ENCODE peak calls at places on chromosome 1, in four cellular contexts. C, B, W and V are unnamed samples.

GRCh38 chr1:171788696-171789095 is 7.2 kb downstream of the METTL13 start:
- DNase-seq in C (no peak), B (no peak), W (no peak), V (no peak)

GRCh38 chr1:208541225-208541855 is 297.2 kb upstream of the PLXNA2 start:
- DNase-seq in B (peak; percentile 56), W (no peak), C (no peak), V (no peak)

GRCh38 chr1:104733866-104734265 is 984.2 kb downstream of the AMY1C start:
- DNase-seq in C (no peak), W (no peak), B (no peak), V (no peak)

GRCh38 chr1:27322569-27323116 is 680 bp downstream of the TMEM222 start:
- DNase-seq in B (no peak), C (no peak), W (no peak), V (no peak)

GRCh38 chr1:2283991-2284895 is 56.1 kb downstream of the SKI start:
- DNase-seq in W (no peak), C (no peak), B (no peak), V (no peak)

GRCh38 chr1:247360991-247361721 is 29.5 kb upstream of the ZNF496 start:
- DNase-seq in W (no peak), C (no peak), B (no peak), V (no peak)

GRCh38 chr1:87463917-87464565 is 135.4 kb downstream of the LMO4 start:
- DNase-seq in B (no peak), C (no peak), W (no peak), V (no peak)

GRCh38 chr1:31727195-31727594 is 23.4 kb upstream of the COL16A1 start:
- DNase-seq in C (no peak), B (no peak), W (no peak), V (no peak)

GRCh38 chr1:41268154-41268770 is 26.2 kb upstream of the SCMH1 start:
- DNase-seq in W (peak; percentile 64), B (peak; percentile 69), C (peak; percentile 58), V (peak; percentile 54)

GRCh38 chr1:231357831-231358354 is 19.8 kb downstream of the SPRTN start:
- DNase-seq in B (peak; percentile 51), C (no peak), W (peak; percentile 73), V (peak; percentile 47)

GRCh38 chr1:27357281-27358037 is 9.3 kb downstream of the MAP3K6 start:
- DNase-seq in C (peak; percentile 80), W (peak; percentile 49), B (peak; percentile 51), V (peak; percentile 88)

GRCh38 chr1:165288301-165289120 is 68.0 kb downstream of the LMX1A start:
- DNase-seq in C (no peak), W (peak; percentile 32), B (no peak), V (no peak)

GRCh38 chr1:1858382-1859086 is 32.4 kb downstream of the GNB1 start:
- DNase-seq in W (peak; percentile 73), B (peak; percentile 26), C (no peak), V (peak; percentile 16)

GRCh38 chr1:116356673-116357072 is 16.4 kb upstream of the ATP1A1 start:
- DNase-seq in W (no peak), B (peak; percentile 72), C (no peak), V (no peak)

GRCh38 chr1:232905324-232906034 is 44.9 kb upstream of the NTPCR start:
- DNase-seq in C (no peak), B (peak; percentile 55), W (no peak), V (no peak)

GRCh38 chr1:48536477-48536876 is 64.5 kb upstream of the SPATA6 start:
- DNase-seq in W (no peak), C (no peak), B (peak; percentile 13), V (no peak)

GRCh38 chr1:13700521-13701273 is 709 bp downstream of the PRDM2 start:
- DNase-seq in W (peak; percentile 4), B (no peak), C (peak; percentile 41), V (peak; percentile 75)

GRCh38 chr1:196611873-196612272 is 3.6 kb upstream of the KCNT2 start:
- DNase-seq in B (no peak), W (no peak), C (no peak), V (no peak)

GRCh38 chr1:10339815-10340214 is 59.0 kb upstream of the PGD start:
- DNase-seq in W (peak; percentile 30), B (peak; percentile 79), C (no peak), V (no peak)

GRCh38 chr1:24970926-24971530 is 41.0 kb upstream of the RUNX3 start:
- DNase-seq in C (no peak), W (no peak), B (peak; percentile 56), V (no peak)

GRCh38 chr1:220272841-220273090 is 513 bp upstream of the RAB3GAP2 start:
- DNase-seq in B (no peak), W (no peak), C (no peak), V (no peak)

GRCh38 chr1:90831910-90832309 is 114.8 kb upstream of the BARHL2 start:
- DNase-seq in C (no peak), B (no peak), W (no peak), V (no peak)

GRCh38 chr1:164689672-164690655 is 131.0 kb downstream of the PBX1 start:
- DNase-seq in C (no peak), W (no peak), B (no peak), V (no peak)

GRCh38 chr1:11761988-11762406 is at the start of gene C1orf167:
- DNase-seq in C (no peak), B (no peak), W (no peak), V (no peak)

GRCh38 chr1:212651977-212652376 is 43.4 kb downstream of the ATF3 start:
- DNase-seq in B (no peak), W (no peak), C (no peak), V (no peak)

GRCh38 chr1:40313329-40313957 is 3.6 kb downstream of the COL9A2 start:
- DNase-seq in W (no peak), B (no peak), C (no peak), V (no peak)

GRCh38 chr1:190154744-190155143 is 322.9 kb downstream of the BRINP3 start:
- DNase-seq in C (no peak), W (no peak), B (no peak), V (no peak)